ENCODE peak calls at places on chromosomes 16 and 17, in six cellular contexts. X is fibroblast of the aortic adventitia, Y is nephron progenitor cell, H is BJ, E is cardiac muscle cell, C is Caco-2. O is an unnamed sample.

GRCh38 chr17:79752175-79752574 is 21.4 kb downstream of the ENPP7 start:
- DNase-seq in X (no peak), H (no peak), Y (no peak), C (no peak), E (no peak), O (no peak)

GRCh38 chr17:50478391-50479361 is at the start of gene RSAD1:
- DNase-seq in X (peak), H (no peak), Y (peak), C (peak), E (peak), O (peak)

GRCh38 chr17:66275651-66276050 is 26.8 kb upstream of the PRKCA start:
- DNase-seq in C (no peak), H (peak), X (peak), Y (no peak), E (no peak), O (no peak)

GRCh38 chr17:65557349-65558310 is 3.8 kb downstream of the AXIN2 start:
- DNase-seq in C (peak), Y (no peak), H (no peak), X (peak), E (no peak), O (no peak)

GRCh38 chr17:74444406-74444805 is 12.5 kb downstream of the GPRC5C start:
- DNase-seq in C (no peak), Y (peak), E (no peak), H (no peak), X (no peak), O (no peak)

GRCh38 chr17:28402224-28402630 is 3.8 kb downstream of the SLC46A1 start:
- DNase-seq in Y (no peak), X (no peak), H (no peak), E (no peak), C (peak), O (no peak)

GRCh38 chr16:3020604-3021448 is 658 bp downstream of the TNFRSF12A start:
- DNase-seq in C (peak), X (peak), E (peak), Y (peak), H (peak), O (peak)

GRCh38 chr16:71296584-71297133 is 7.5 kb upstream of the CMTR2 start:
- DNase-seq in X (no peak), E (no peak), H (no peak), Y (no peak), C (no peak), O (no peak)

GRCh38 chr17:45063198-45063597 is 2.1 kb downstream of the NMT1 start:
- DNase-seq in Y (no peak), H (no peak), E (no peak), C (no peak), X (no peak), O (no peak)

GRCh38 chr16:24955975-24956731 is 59.0 kb downstream of the ARHGAP17 start:
- DNase-seq in Y (no peak), C (no peak), E (no peak), X (no peak), H (no peak), O (no peak)

GRCh38 chr17:40366861-40367518 is 2.5 kb upstream of the GJD3 start:
- DNase-seq in E (no peak), Y (no peak), C (no peak), H (no peak), X (no peak), O (no peak)

GRCh38 chr17:70017941-70018340 is 57.1 kb upstream of the KCNJ16 start:
- DNase-seq in Y (no peak), C (no peak), E (no peak), H (no peak), X (no peak), O (no peak)

GRCh38 chr17:42027961-42028790 is 8.3 kb downstream of the NKIRAS2 start:
- DNase-seq in Y (peak), C (no peak), X (no peak), E (peak), H (no peak), O (no peak)
- TF ChIP-seq CTCF in Y (peak), C (peak), X (no peak), E (peak), H (peak), O (peak)

GRCh38 chr17:7572588-7573323 is 6.7 kb upstream of the CD68 start:
- DNase-seq in H (peak), X (peak), C (peak), Y (peak), E (peak), O (peak)
- TF ChIP-seq CTCF in H (peak), X (no peak), C (no peak), Y (no peak), E (no peak), O (no peak)

GRCh38 chr16:53692146-53692545 is 11.5 kb downstream of the RPGRIP1L start:
- DNase-seq in E (peak), X (no peak), C (peak), H (no peak), Y (peak), O (no peak)
- TF ChIP-seq CTCF in E (peak), X (no peak), C (peak), H (peak), Y (peak), O (peak)

GRCh38 chr16:29737713-29738112 is 8.1 kb downstream of the C16orf54 start:
- DNase-seq in C (no peak), Y (no peak), X (no peak), E (no peak), H (no peak), O (no peak)

GRCh38 chr16:29736764-29737163 is 9.0 kb downstream of the C16orf54 start:
- DNase-seq in X (no peak), C (no peak), H (no peak), E (no peak), Y (no peak), O (no peak)

GRCh38 chr16:29738514-29738913 is 7.3 kb downstream of the C16orf54 start:
- DNase-seq in Y (no peak), X (no peak), H (no peak), E (no peak), C (no peak), O (no peak)

GRCh38 chr16:29734826-29735225 is 11.0 kb downstream of the C16orf54 start:
- DNase-seq in H (no peak), Y (no peak), C (no peak), E (no peak), X (no peak), O (no peak)

DNA sequence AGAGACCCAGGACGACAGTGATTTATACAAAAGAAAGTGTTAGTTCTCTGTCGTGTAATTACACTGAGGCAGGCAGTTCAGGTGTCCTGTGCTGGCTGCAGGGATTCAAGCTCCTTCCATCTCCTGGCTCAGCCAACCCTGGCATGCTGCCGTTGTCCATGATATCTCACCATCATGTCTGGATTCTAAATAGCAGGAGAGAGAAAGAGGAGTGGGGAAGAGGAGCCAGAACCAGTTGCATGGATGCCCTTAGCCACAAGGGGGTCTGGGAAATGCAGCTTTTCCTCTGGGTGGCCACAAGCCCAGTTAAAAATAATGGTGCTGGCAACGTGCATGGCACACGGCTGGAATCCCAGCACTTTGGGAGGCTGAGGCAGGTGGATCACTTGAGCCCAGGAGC is 9.7 kb downstream of the C16orf54 start:
- DNase-seq in E (no peak), H (no peak), X (no peak), Y (no peak), C (no peak), O (no peak)
- TF ChIP-seq CTCF in E (peak), H (no peak), X (peak), Y (no peak), C (peak), O (peak)

GRCh38 chr17:34178047-34178446 is 77.0 kb upstream of the CCL2 start:
- DNase-seq in X (no peak), E (peak), C (no peak), H (no peak), Y (no peak), O (no peak)
- TF ChIP-seq CTCF in X (no peak), E (no peak), C (no peak), H (no peak), Y (peak), O (peak)

GRCh38 chr17:4584125-4584834 is at the start of gene SMTNL2:
- DNase-seq in Y (peak), C (peak), H (no peak), E (peak), X (no peak), O (peak)
- TF ChIP-seq CTCF in Y (no peak), C (no peak), H (no peak), E (no peak), X (no peak), O (no peak)

GRCh38 chr17:43416998-43417891 is 18.5 kb downstream of the ARL4D start:
- DNase-seq in Y (no peak), H (no peak), X (peak), E (peak), C (no peak), O (no peak)
- TF ChIP-seq CTCF in Y (no peak), H (no peak), X (no peak), E (no peak), C (no peak), O (no peak)

DNA sequence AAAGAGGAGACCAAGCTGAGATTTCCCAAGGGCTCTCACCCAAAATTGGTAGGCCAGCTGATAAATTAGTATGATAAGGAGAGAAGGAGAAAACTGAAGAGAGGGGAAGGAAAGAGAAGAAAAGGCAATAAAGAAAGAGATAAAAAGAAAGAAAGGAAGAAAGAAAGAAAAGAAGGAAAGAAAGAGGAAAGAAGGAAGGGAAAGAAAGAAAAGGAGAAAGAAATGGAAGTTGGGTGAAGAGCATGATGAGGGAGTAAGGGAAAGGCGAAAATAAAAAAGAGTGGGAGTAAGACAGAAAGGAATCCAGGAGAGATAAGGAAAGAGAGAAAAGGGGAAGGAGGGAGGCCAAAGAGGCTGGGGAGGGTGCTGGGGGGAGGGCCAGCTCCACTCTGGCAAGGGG is 95.4 kb downstream of the MRM1 start:
- DNase-seq in X (no peak), C (no peak), H (no peak), E (no peak), Y (no peak), O (no peak)
- TF ChIP-seq CTCF in X (no peak), C (no peak), H (no peak), E (no peak), Y (no peak), O (no peak)

DNA sequence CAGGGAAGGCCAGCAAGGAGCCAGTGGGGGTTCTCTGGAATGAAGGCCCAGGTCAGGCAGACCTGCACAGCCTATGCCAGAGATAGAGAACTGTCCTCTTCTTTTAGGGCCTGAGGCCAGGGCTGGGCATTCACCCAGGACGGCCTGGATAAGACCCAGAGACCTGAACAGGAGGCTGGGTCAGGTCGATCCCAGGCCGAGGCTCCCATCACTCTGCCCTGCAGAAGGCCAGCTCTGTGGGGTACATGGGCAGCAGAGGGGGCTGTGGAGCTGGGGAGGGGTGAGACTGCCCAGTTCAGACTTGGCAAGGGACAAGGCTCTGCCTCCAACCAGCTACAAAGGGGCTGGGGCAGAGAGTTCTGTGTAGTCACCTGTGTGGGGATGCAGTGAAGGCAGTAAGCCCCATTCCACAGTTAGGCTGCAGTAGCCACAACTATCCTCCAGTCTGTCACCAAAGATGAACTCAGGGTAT is 14.6 kb downstream of the HSD11B2 start:
- DNase-seq in X (no peak), C (no peak), E (no peak), H (no peak), Y (no peak), O (no peak)
- TF ChIP-seq CTCF in X (peak), C (no peak), E (no peak), H (no peak), Y (no peak), O (no peak)